ENCODE peak calls at places on chromosome 14, in five cellular contexts. J, W, S, F and N are unnamed samples.
A peak's percentile ranks its signal among the peaks of the same experiment; 100 is the strongest.

GRCh38 chr14:88901199-88901588 is 76.7 kb downstream of the TTC8 start:
- DNase-seq in J (no peak), W (no peak), S (no peak), F (no peak), N (no peak)

GRCh38 chr14:55803506-55804197 is 223.6 kb downstream of the KTN1 start:
- DNase-seq in J (no peak), W (no peak), S (no peak), F (no peak), N (no peak)

GRCh38 chr14:89856871-89857345 is 97.6 kb downstream of the EFCAB11 start:
- DNase-seq in J (peak; percentile 33), W (no peak), S (no peak), F (no peak), N (no peak)

GRCh38 chr14:25049127-25049558 is 804 bp downstream of the STXBP6 start:
- DNase-seq in J (no peak), W (no peak), S (no peak), F (no peak), N (no peak)

GRCh38 chr14:90726656-90727055 is 89.6 kb downstream of the TTC7B start:
- DNase-seq in J (peak; percentile 7), W (no peak), S (no peak), F (peak; percentile 54), N (no peak)

GRCh38 chr14:51369814-51370213 is 129.8 kb downstream of the TMX1 start:
- DNase-seq in J (no peak), W (no peak), S (no peak), F (no peak), N (no peak)

GRCh38 chr14:71355324-71356201 is 448.3 kb downstream of the PCNX1 start:
- DNase-seq in J (peak; percentile 28), W (no peak), S (no peak), F (no peak), N (no peak)

GRCh38 chr14:69423279-69423678 is 24.8 kb downstream of the SLC39A9 start:
- DNase-seq in J (peak; percentile 10), W (no peak), S (no peak), F (no peak), N (no peak)

GRCh38 chr14:68574906-68575305 is 218.0 kb downstream of the ZFP36L1 start:
- DNase-seq in J (peak; percentile 82), W (peak; percentile 9), S (no peak), F (no peak), N (no peak)

GRCh38 chr14:53979747-53980642 is 23.4 kb upstream of the BMP4 start:
- DNase-seq in J (peak; percentile 94), W (no peak), S (no peak), F (no peak), N (no peak)

GRCh38 chr14:51479584-51480305 is 172.0 kb upstream of the FRMD6 start:
- DNase-seq in J (no peak), W (no peak), S (no peak), F (peak; percentile 25), N (no peak)

GRCh38 chr14:101761881-101762529 is 496 bp downstream of the PPP2R5C start:
- DNase-seq in J (peak; percentile 22), W (peak; percentile 6), S (peak; percentile 27), F (peak; percentile 9), N (no peak)

GRCh38 chr14:56378474-56378873 is 201.1 kb upstream of the TMEM260 start:
- DNase-seq in J (peak; percentile 26), W (no peak), S (peak; percentile 3), F (no peak), N (no peak)